ENCODE peak calls at places on chromosomes 2 and 18, in four cellular contexts. One of them, this sample, is unnamed.
A peak's percentile ranks its signal among the peaks of the same experiment; 100 is the strongest.

GRCh38 chr2:216109962-216110614 is 940 bp downstream of the XRCC5 start:
- DNase-seq in HepG2: peak; percentile 46
- DNase-seq in H1: no peak
- DNase-seq in GM12878: no peak
- DNase-seq in this sample: no peak

GRCh38 chr18:3151379-3152264 is 68.1 kb downstream of the MYOM1 start:
- DNase-seq in H1: no peak
- DNase-seq in GM12878: no peak
- DNase-seq in HepG2: peak; percentile 36
- DNase-seq in this sample: no peak

GRCh38 chr2:24926220-24926601 is 6.2 kb upstream of the ADCY3 start:
- DNase-seq in HepG2: no peak
- DNase-seq in GM12878: no peak
- DNase-seq in H1: no peak
- DNase-seq in this sample: no peak

GRCh38 chr18:24677011-24677410 is 216.6 kb downstream of the HRH4 start:
- DNase-seq in GM12878: no peak
- DNase-seq in H1: no peak
- DNase-seq in HepG2: no peak
- DNase-seq in this sample: no peak

GRCh38 chr2:173402405-173402974 is 47.8 kb downstream of the CDCA7 start:
- DNase-seq in GM12878: peak; percentile 15
- DNase-seq in H1: peak; percentile 58
- DNase-seq in HepG2: peak; percentile 78
- DNase-seq in this sample: peak; percentile 83

GRCh38 chr2:43826305-43827250 is 12.1 kb downstream of the ABCG5 start:
- DNase-seq in H1: no peak
- DNase-seq in HepG2: no peak
- DNase-seq in GM12878: no peak
- DNase-seq in this sample: no peak

GRCh38 chr2:207073791-207074678 is 91.7 kb downstream of the KLF7 start:
- DNase-seq in H1: no peak
- DNase-seq in HepG2: no peak
- DNase-seq in GM12878: no peak
- DNase-seq in this sample: no peak

GRCh38 chr2:149799296-149799695 is 211.7 kb upstream of the MMADHC start:
- DNase-seq in HepG2: no peak
- DNase-seq in H1: no peak
- DNase-seq in GM12878: no peak
- DNase-seq in this sample: no peak

DNA sequence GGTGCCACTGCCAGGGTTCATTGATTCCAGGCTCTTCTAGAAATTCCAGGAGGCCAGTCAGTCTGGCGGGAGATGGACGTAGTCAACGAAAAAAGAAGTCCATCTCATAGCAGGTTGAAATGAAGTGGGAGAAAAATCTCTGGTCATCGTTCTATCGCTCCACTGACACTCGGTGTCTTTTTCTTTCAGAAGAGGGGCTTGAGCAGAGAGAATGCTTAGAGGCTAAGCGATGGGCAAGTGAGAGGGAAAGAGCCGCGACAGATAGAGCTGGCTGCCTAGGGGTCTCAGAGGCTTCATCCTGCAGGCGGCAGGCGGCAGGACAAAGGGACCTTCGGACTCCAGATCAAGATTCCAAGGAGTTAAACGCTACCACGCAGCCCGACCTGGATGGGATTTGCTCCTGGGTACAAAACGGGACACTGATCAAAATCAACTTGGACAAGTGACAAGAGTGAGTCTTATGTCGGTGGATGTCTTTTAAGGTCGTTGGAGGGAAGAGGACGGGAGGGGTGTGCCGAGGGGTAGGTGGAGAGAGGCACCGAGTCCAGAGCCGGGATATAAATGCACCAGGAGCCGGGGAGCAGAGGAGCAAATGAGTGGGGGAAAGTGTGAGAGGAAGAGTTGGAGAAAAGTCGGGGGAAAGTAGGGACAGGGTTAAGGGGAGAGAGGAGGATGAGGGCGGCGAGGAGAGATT is 672 bp upstream of the TMEM178A start:
- DNase-seq in H1: no peak
- DNase-seq in HepG2: no peak
- DNase-seq in GM12878: no peak
- DNase-seq in this sample: no peak
- H3K4me3 ChIP-seq in H1: peak overlapping the region; percentile 87
- H3K4me3 ChIP-seq in HepG2: peak overlapping the region; percentile 53
- H3K4me3 ChIP-seq in GM12878: no peak overlapping the region
- H3K4me3 ChIP-seq in this sample: peak overlapping the region; percentile 36

GRCh38 chr2:197241153-197241552 is 69.4 kb downstream of the ANKRD44 start:
- DNase-seq in H1: no peak
- DNase-seq in HepG2: no peak
- DNase-seq in GM12878: no peak
- DNase-seq in this sample: no peak
- TF ChIP-seq SUZ12 in H1: no peak
- TF ChIP-seq SUZ12 in HepG2: no peak
- TF ChIP-seq SUZ12 in GM12878: no peak
- TF ChIP-seq SUZ12 in this sample: no peak

GRCh38 chr2:1501991-1502390 is 88.7 kb downstream of the TPO start:
- DNase-seq in HepG2: no peak
- DNase-seq in GM12878: no peak
- DNase-seq in H1: no peak
- DNase-seq in this sample: no peak

GRCh38 chr2:1504311-1504750 is 91.1 kb downstream of the TPO start:
- DNase-seq in H1: no peak
- DNase-seq in GM12878: no peak
- DNase-seq in HepG2: no peak
- DNase-seq in this sample: no peak

GRCh38 chr2:1503471-1504310 is 90.4 kb downstream of the TPO start:
- DNase-seq in HepG2: no peak
- DNase-seq in H1: no peak
- DNase-seq in GM12878: no peak
- DNase-seq in this sample: no peak

GRCh38 chr2:1501196-1501851 is 88.1 kb downstream of the TPO start:
- DNase-seq in HepG2: no peak
- DNase-seq in H1: no peak
- DNase-seq in GM12878: no peak
- DNase-seq in this sample: no peak

GRCh38 chr2:1502891-1503304 is 89.6 kb downstream of the TPO start:
- DNase-seq in HepG2: no peak
- DNase-seq in H1: no peak
- DNase-seq in GM12878: no peak
- DNase-seq in this sample: no peak
- H3K27me3 ChIP-seq in HepG2: peaks cover 66% of the 10 kb centered on the region
- H3K27me3 ChIP-seq in H1: no peaks in the 10 kb centered on the region
- H3K27me3 ChIP-seq in GM12878: no peaks in the 10 kb centered on the region
- H3K27me3 ChIP-seq in this sample: no peaks in the 10 kb centered on the region

DNA sequence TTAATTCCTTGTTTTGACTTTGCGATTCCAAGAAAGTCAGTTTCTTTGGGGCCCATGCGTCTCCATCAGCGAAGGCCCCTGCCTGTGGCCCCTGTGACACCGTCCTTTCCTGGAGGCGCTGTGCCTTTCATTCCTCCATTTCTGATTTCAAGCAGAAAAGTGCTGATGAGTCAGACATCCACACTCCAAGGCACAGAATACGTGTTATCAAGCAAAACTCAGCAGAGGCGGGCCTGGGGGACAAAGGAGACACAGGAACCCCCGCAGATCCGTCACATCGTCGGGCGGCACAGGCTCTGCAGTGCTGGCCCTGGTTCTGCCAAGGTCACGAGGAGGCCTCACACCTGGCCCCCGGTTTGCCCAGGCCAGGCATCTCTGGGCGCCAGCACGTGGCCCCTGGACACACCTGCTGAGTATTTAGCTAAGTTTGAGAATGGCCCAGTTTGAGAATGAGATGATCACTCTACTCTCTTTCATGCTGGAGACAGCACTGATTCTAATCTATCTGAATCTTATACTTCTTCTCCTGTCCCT is 7.2 kb upstream of the SALL3 start:
- DNase-seq in HepG2: no peak
- DNase-seq in GM12878: no peak
- DNase-seq in H1: no peak
- DNase-seq in this sample: no peak
- H3K4me3 ChIP-seq in HepG2: no peak overlapping the region
- H3K4me3 ChIP-seq in GM12878: no peak overlapping the region
- H3K4me3 ChIP-seq in H1: no peak overlapping the region
- H3K4me3 ChIP-seq in this sample: no peak overlapping the region

This sample was measured in NT2/D1.